ENCODE peak calls at places on chromosome 1, in four cellular contexts. One of them, this sample, is unnamed.

GRCh38 chr1:146034976-146035469 is 13.5 kb upstream of the HJV start:
- DNase-seq in HTR-8/SVneo: peak
- DNase-seq in RPMI8226: no peak
- DNase-seq in M059J: peak
- DNase-seq in this sample: no peak

GRCh38 chr1:205585169-205585834 is 46.5 kb downstream of the ELK4 start:
- DNase-seq in HTR-8/SVneo: no peak
- DNase-seq in M059J: no peak
- DNase-seq in RPMI8226: no peak
- DNase-seq in this sample: no peak

GRCh38 chr1:159941867-159942560 is 3.4 kb downstream of the IGSF9 start:
- DNase-seq in RPMI8226: no peak
- DNase-seq in M059J: no peak
- DNase-seq in HTR-8/SVneo: no peak
- DNase-seq in this sample: no peak

GRCh38 chr1:1422465-1423244 is 1.6 kb upstream of the ANKRD65 start:
- DNase-seq in HTR-8/SVneo: no peak
- DNase-seq in M059J: peak
- DNase-seq in RPMI8226: no peak
- DNase-seq in this sample: no peak

GRCh38 chr1:40985875-40986274 is 6.4 kb downstream of the CTPS1 start:
- DNase-seq in M059J: no peak
- DNase-seq in RPMI8226: no peak
- DNase-seq in HTR-8/SVneo: no peak
- DNase-seq in this sample: no peak

GRCh38 chr1:27878038-27878437 is 5.7 kb downstream of the THEMIS2 start:
- DNase-seq in RPMI8226: no peak
- DNase-seq in M059J: no peak
- DNase-seq in HTR-8/SVneo: no peak
- DNase-seq in this sample: no peak

GRCh38 chr1:152141971-152142584 is 16.9 kb downstream of the RPTN start:
- DNase-seq in HTR-8/SVneo: peak
- DNase-seq in M059J: peak
- DNase-seq in RPMI8226: peak
- DNase-seq in this sample: peak

GRCh38 chr1:159830737-159831136 is 4.1 kb downstream of the SLAMF8 start:
- DNase-seq in M059J: no peak
- DNase-seq in HTR-8/SVneo: no peak
- DNase-seq in RPMI8226: no peak
- DNase-seq in this sample: no peak

GRCh38 chr1:58437623-58438022 is 108.9 kb downstream of the OMA1 start:
- DNase-seq in M059J: no peak
- DNase-seq in RPMI8226: no peak
- DNase-seq in HTR-8/SVneo: no peak
- DNase-seq in this sample: no peak

GRCh38 chr1:246306415-246307037 is 200.6 kb downstream of the SMYD3 start:
- DNase-seq in HTR-8/SVneo: no peak
- DNase-seq in RPMI8226: no peak
- DNase-seq in M059J: peak
- DNase-seq in this sample: no peak

This sample was measured in COLO829.